ENCODE peak calls at places on chromosomes 6 and 20, in nine cellular contexts. W, B, N, Q, Z, X, M, I and T are unnamed samples.

GRCh38 chr20:63699466-63700198 is 3.2 kb downstream of the TNFRSF6B start:
- DNase-seq in I (no peak), W (no peak), N (no peak), Q (no peak), B (no peak), Z (no peak), M (no peak), X (no peak), T (no peak)

GRCh38 chr6:40042232-40042631 is 108.0 kb upstream of the MOCS1 start:
- DNase-seq in I (no peak), N (no peak), M (no peak), B (no peak), Z (no peak), X (no peak), Q (no peak), W (no peak), T (no peak)

GRCh38 chr6:40743690-40744446 is 156.7 kb upstream of the LRFN2 start:
- DNase-seq in I (no peak), X (no peak), M (no peak), W (no peak), Z (no peak), Q (no peak), N (no peak), B (no peak), T (no peak)

GRCh38 chr20:58788896-58789295 is 61.8 kb downstream of the GNAS-AS1 start:
- DNase-seq in I (no peak), Q (no peak), W (no peak), N (no peak), Z (no peak), X (no peak), M (no peak), B (no peak), T (no peak)

GRCh38 chr20:44392776-44393607 is 37.5 kb downstream of the HNF4A start:
- DNase-seq in Q (no peak), B (no peak), M (peak; percentile 19), I (no peak), Z (no peak), N (no peak), X (no peak), W (no peak), T (no peak)

GRCh38 chr6:169864148-169865030 is 113.0 kb downstream of the ERMARD start:
- DNase-seq in Q (no peak), W (no peak), Z (no peak), N (no peak), M (peak; percentile 100), I (peak; percentile 72), X (no peak), B (no peak), T (no peak)

GRCh38 chr20:38129893-38130609 is 35.0 kb downstream of the TGM2 start:
- DNase-seq in X (no peak), Z (no peak), B (no peak), W (no peak), M (no peak), Q (no peak), I (no peak), N (no peak), T (no peak)

GRCh38 chr6:159720708-159721107 is 6.6 kb upstream of the WTAP start:
- DNase-seq in B (no peak), X (peak; percentile 30), Z (peak; percentile 8), N (no peak), I (peak; percentile 25), Q (no peak), W (no peak), M (peak; percentile 83), T (no peak)

GRCh38 chr6:145507251-145507650 is 228.1 kb downstream of the EPM2A start:
- DNase-seq in M (no peak), Z (no peak), W (no peak), I (no peak), N (no peak), X (no peak), B (no peak), Q (no peak), T (no peak)

GRCh38 chr20:16407251-16408067 is 165.8 kb downstream of the KIF16B start:
- DNase-seq in Q (no peak), W (no peak), B (no peak), M (no peak), Z (no peak), N (no peak), X (no peak), I (no peak), T (no peak)

GRCh38 chr6:157253699-157254098 is 69.6 kb downstream of the TMEM242 start:
- DNase-seq in Q (no peak), B (no peak), X (no peak), W (no peak), I (peak; percentile 42), M (no peak), N (no peak), Z (no peak), T (no peak)

GRCh38 chr6:53922571-53922981 is 127.8 kb downstream of the LRRC1 start:
- DNase-seq in M (no peak), X (no peak), Z (no peak), Q (no peak), B (no peak), I (no peak), W (no peak), N (no peak), T (no peak)

GRCh38 chr6:73314577-73315492 is 39.2 kb downstream of the DPPA5 start:
- DNase-seq in N (no peak), M (no peak), Q (no peak), Z (no peak), W (no peak), X (no peak), I (no peak), B (no peak), T (no peak)

GRCh38 chr20:41137412-41138216 is at the start of gene PLCG1:
- DNase-seq in W (peak; percentile 77), B (peak; percentile 60), Z (peak; percentile 62), Q (peak; percentile 72), N (peak; percentile 91), I (peak; percentile 10), X (peak; percentile 73), M (peak; percentile 85), T (peak; percentile 90)

GRCh38 chr6:104159045-104159618 is 700.6 kb downstream of the HACE1 start:
- DNase-seq in Q (no peak), W (no peak), M (no peak), I (no peak), B (no peak), N (no peak), X (no peak), Z (no peak), T (no peak)

GRCh38 chr6:150409576-150410066 is 40.8 kb downstream of the IYD start:
- DNase-seq in X (no peak), M (peak; percentile 95), W (peak; percentile 13), B (peak; percentile 10), N (peak; percentile 32), Z (peak; percentile 29), I (peak; percentile 7), Q (no peak), T (peak; percentile 4)

GRCh38 chr6:34226731-34227586 is 9.7 kb upstream of the HMGA1 start:
- DNase-seq in Q (no peak), W (no peak), X (no peak), N (no peak), I (no peak), B (no peak), Z (no peak), M (no peak), T (no peak)

GRCh38 chr6:104862456-104862855 is 2.7 kb upstream of the HACE1 start:
- DNase-seq in X (no peak), M (no peak), W (no peak), Z (no peak), Q (no peak), I (no peak), B (no peak), N (no peak), T (no peak)

GRCh38 chr6:12150812-12151432 is 138.8 kb downstream of the HIVEP1 start:
- DNase-seq in Z (peak; percentile 20), W (no peak), B (peak; percentile 18), Q (peak; percentile 43), M (peak; percentile 9), X (no peak), I (no peak), N (peak; percentile 70), T (no peak)

GRCh38 chr20:2986466-2986865 is 57.0 kb upstream of the GNRH2 start:
- DNase-seq in M (no peak), Q (no peak), B (no peak), Z (peak; percentile 40), W (no peak), X (no peak), I (no peak), N (no peak), T (no peak)

GRCh38 chr20:44471481-44471882 is 4.2 kb upstream of the TTPAL start:
- DNase-seq in M (peak; percentile 36), Q (no peak), Z (no peak), I (no peak), B (no peak), X (no peak), W (no peak), N (no peak), T (no peak)

GRCh38 chr6:17622144-17622543 is 22.0 kb downstream of the FAM8A1 start:
- DNase-seq in Q (no peak), M (no peak), B (no peak), N (no peak), X (no peak), I (no peak), W (no peak), Z (peak; percentile 4), T (no peak)

GRCh38 chr20:40669692-40670091 is 19.3 kb downstream of the MAFB start:
- DNase-seq in I (no peak), X (no peak), M (no peak), B (no peak), Z (no peak), Q (no peak), N (no peak), W (no peak), T (no peak)

GRCh38 chr20:63734946-63735858 is 1.3 kb upstream of the LIME1 start:
- DNase-seq in Q (no peak), X (no peak), Z (no peak), B (no peak), N (peak; percentile 47), M (no peak), W (no peak), I (no peak), T (peak; percentile 45)

GRCh38 chr6:109424946-109425345 is 15.5 kb downstream of the PPIL6 start:
- DNase-seq in M (no peak), B (no peak), Z (no peak), W (no peak), N (no peak), I (no peak), Q (no peak), X (no peak), T (no peak)

GRCh38 chr6:72657798-72658197 is 35.9 kb downstream of the KCNQ5 start:
- DNase-seq in N (no peak), M (no peak), B (no peak), W (no peak), Q (no peak), Z (no peak), X (no peak), I (no peak), T (no peak)

GRCh38 chr6:169564453-169565240 is 137.2 kb downstream of the WDR27 start:
- DNase-seq in I (no peak), Z (no peak), Q (no peak), B (no peak), N (no peak), W (no peak), X (no peak), M (no peak), T (no peak)

GRCh38 chr6:81806793-81807565 is 54.5 kb upstream of the TENT5A start:
- DNase-seq in M (peak; percentile 32), Q (no peak), X (no peak), Z (no peak), B (no peak), I (no peak), N (no peak), W (no peak), T (no peak)

GRCh38 chr6:82270791-82271392 is 23.3 kb upstream of the IBTK start:
- DNase-seq in Z (peak; percentile 82), I (no peak), Q (no peak), M (peak; percentile 46), N (no peak), X (no peak), B (no peak), W (no peak), T (no peak)

GRCh38 chr6:158232445-158233213 is 64.5 kb downstream of the GTF2H5 start:
- DNase-seq in Z (peak; percentile 25), W (peak; percentile 7), N (peak; percentile 67), I (peak; percentile 63), B (peak; percentile 63), X (peak; percentile 50), Q (peak; percentile 49), M (peak; percentile 90), T (peak; percentile 44)

GRCh38 chr6:106974337-106974998 is at the start of gene CD24:
- DNase-seq in I (peak; percentile 56), Z (no peak), X (no peak), Q (peak; percentile 89), W (no peak), N (no peak), B (no peak), M (peak; percentile 85), T (no peak)